ENCODE peak calls at places on chromosomes 4 and X, in six cellular contexts. M, U, Q, J, B and V are unnamed samples.

GRCh38 chrX:9447906-9448305 is 17.0 kb upstream of the TBL1X start:
- DNase-seq in B (no peak), U (peak), J (no peak), Q (no peak), M (no peak), V (no peak)

GRCh38 chrX:39869846-39870601 is 227.7 kb downstream of the BCOR start:
- DNase-seq in Q (no peak), J (no peak), U (peak), M (no peak), B (peak), V (no peak)

GRCh38 chr4:8648816-8649630 is 56.5 kb downstream of the CPZ start:
- DNase-seq in M (peak), U (no peak), J (no peak), B (no peak), Q (no peak), V (no peak)

GRCh38 chr4:78222575-78223186 is 165.6 kb downstream of the FRAS1 start:
- DNase-seq in U (no peak), Q (no peak), M (no peak), J (no peak), B (no peak), V (no peak)

GRCh38 chr4:18020145-18020670 is 1.3 kb downstream of the LCORL start:
- DNase-seq in M (peak), Q (peak), U (peak), J (no peak), B (peak), V (no peak)

GRCh38 chr4:110869862-110870577 is 247.1 kb upstream of the PITX2 start:
- DNase-seq in U (no peak), Q (no peak), B (no peak), M (no peak), J (peak), V (no peak)

GRCh38 chr4:26298198-26298950 is 22.4 kb upstream of the RBPJ start:
- DNase-seq in B (no peak), Q (no peak), U (peak), J (no peak), M (peak), V (no peak)

GRCh38 chrX:146481735-146482134 is 327.8 kb upstream of the CXorf51B start:
- DNase-seq in M (peak), J (no peak), Q (no peak), B (no peak), U (no peak), V (no peak)

GRCh38 chr4:82560853-82561744 is 689 bp downstream of the TMEM150C start:
- DNase-seq in Q (peak), J (no peak), U (peak), B (no peak), M (no peak), V (no peak)

GRCh38 chrX:114959729-114960128 is 57.7 kb downstream of the IL13RA2 start:
- DNase-seq in J (no peak), M (peak), Q (no peak), B (no peak), U (peak), V (no peak)

GRCh38 chr4:57103051-57103450 is 7.1 kb downstream of the IGFBP7 start:
- DNase-seq in J (no peak), U (no peak), M (no peak), Q (no peak), B (no peak), V (no peak)

GRCh38 chr4:1495416-1496115 is 89.3 kb upstream of the NKX1-1 start:
- DNase-seq in U (no peak), Q (no peak), B (peak), M (peak), J (no peak), V (no peak)

GRCh38 chr4:38069271-38069760 is 109.1 kb downstream of the PTTG2 start:
- DNase-seq in Q (no peak), M (peak), B (no peak), J (no peak), U (peak), V (no peak)

GRCh38 chr4:18736551-18736950 is 715.0 kb upstream of the LCORL start:
- DNase-seq in U (no peak), M (no peak), J (no peak), Q (no peak), B (no peak), V (no peak)

GRCh38 chrX:113384628-113385027 is 544.0 kb upstream of the AMOT start:
- DNase-seq in B (no peak), Q (no peak), J (no peak), U (peak), M (no peak), V (no peak)

GRCh38 chrX:123851010-123851409 is 8.8 kb upstream of the XIAP start:
- DNase-seq in M (no peak), B (no peak), J (no peak), Q (no peak), U (no peak), V (no peak)

GRCh38 chr4:52912608-52913007 is 50.5 kb downstream of the RASL11B start:
- DNase-seq in U (peak), M (no peak), Q (no peak), B (no peak), J (no peak), V (no peak)

GRCh38 chr4:39231660-39232059 is 49.3 kb downstream of the WDR19 start:
- DNase-seq in B (no peak), M (no peak), J (no peak), Q (no peak), U (no peak), V (no peak)

GRCh38 chr4:184804621-184805020 is 21.1 kb downstream of the ACSL1 start:
- DNase-seq in Q (no peak), U (no peak), J (no peak), M (no peak), B (no peak), V (no peak)

GRCh38 chr4:120922390-120923200 is at the start of gene PRDM5:
- DNase-seq in Q (no peak), B (peak), U (peak), M (peak), J (no peak), V (no peak)

GRCh38 chr4:128452415-128452814 is 164.8 kb upstream of the PGRMC2 start:
- DNase-seq in B (no peak), M (no peak), J (no peak), U (no peak), Q (no peak), V (no peak)

GRCh38 chr4:3613980-3614730 is 81.9 kb upstream of the LRPAP1 start:
- DNase-seq in Q (no peak), M (peak), U (peak), J (no peak), B (no peak), V (no peak)

GRCh38 chrX:74535633-74536141 is 78.7 kb downstream of the RLIM start:
- DNase-seq in B (peak), Q (peak), J (no peak), U (peak), M (peak), V (no peak)

GRCh38 chr4:24846716-24847115 is 51.3 kb downstream of the SOD3 start:
- DNase-seq in Q (no peak), J (no peak), U (no peak), B (no peak), M (no peak), V (no peak)

GRCh38 chrX:108699368-108699767 is 37.0 kb downstream of the IRS4 start:
- DNase-seq in U (peak), B (no peak), J (peak), Q (peak), M (peak), V (no peak)

GRCh38 chr4:143597271-143597670 is 83.8 kb downstream of the SMARCA5 start:
- DNase-seq in M (no peak), Q (no peak), B (no peak), J (no peak), U (no peak), V (no peak)

GRCh38 chrX:48071064-48071985 is at the start of gene ZNF630:
- DNase-seq in U (peak), B (peak), M (peak), J (no peak), Q (peak), V (peak)

GRCh38 chr4:166527500-166527899 is 654.5 kb downstream of the TLL1 start:
- DNase-seq in B (no peak), Q (no peak), U (no peak), M (no peak), J (no peak), V (no peak)

GRCh38 chr4:107094332-107094731 is 58.2 kb upstream of the DKK2 start:
- DNase-seq in M (peak), U (peak), B (no peak), Q (peak), J (peak), V (no peak)

GRCh38 chr4:119268466-119268865 is 53.5 kb downstream of the FABP2 start:
- DNase-seq in J (no peak), U (no peak), M (no peak), B (no peak), Q (no peak), V (no peak)

GRCh38 chr4:40292313-40292759 is 42.8 kb upstream of the CHRNA9 start:
- DNase-seq in B (no peak), U (no peak), M (no peak), Q (no peak), J (no peak), V (no peak)

GRCh38 chrX:151871244-151871643 is 41.4 kb upstream of the MAGEA4 start:
- DNase-seq in J (peak), Q (no peak), M (no peak), B (no peak), U (peak), V (no peak)

GRCh38 chr4:178027796-178028195 is 585.6 kb upstream of the AGA start:
- DNase-seq in B (no peak), M (no peak), U (no peak), Q (no peak), J (no peak), V (no peak)

GRCh38 chr4:168637872-168638756 is 141.3 kb downstream of the PALLD start:
- DNase-seq in M (no peak), U (peak), B (no peak), Q (peak), J (no peak), V (no peak)

GRCh38 chr4:64940698-64941097 is 531.4 kb upstream of the TECRL start:
- DNase-seq in Q (no peak), U (no peak), M (no peak), J (no peak), B (no peak), V (no peak)